ENCODE peak calls at places on chromosomes 2 and 18, in five cellular contexts. L is AG09319, Q is thoracic aorta, T is PC-3, H is coronary artery. V is an unnamed sample.

GRCh38 chr2:238420878-238421694 is 5.6 kb upstream of the ASB1 start:
- DNase-seq in T (no peak), H (no peak), L (no peak), Q (no peak), V (no peak)

GRCh38 chr2:241358470-241358869 is 2.4 kb downstream of the FARP2 start:
- DNase-seq in H (no peak), Q (no peak), L (no peak), T (no peak), V (no peak)

GRCh38 chr18:49161627-49162026 is 210.9 kb upstream of the SMAD7 start:
- DNase-seq in H (no peak), T (no peak), L (no peak), Q (no peak), V (no peak)

GRCh38 chr2:236833501-236834186 is 252.0 kb upstream of the COPS8 start:
- DNase-seq in T (peak), L (no peak), Q (no peak), H (no peak), V (no peak)

GRCh38 chr2:237968048-237968862 is 1.4 kb downstream of the UBE2F start:
- DNase-seq in L (peak), Q (no peak), H (no peak), T (peak), V (no peak)

GRCh38 chr2:100292022-100292580 is 30.2 kb downstream of the LONRF2 start:
- DNase-seq in L (peak), Q (no peak), H (no peak), T (peak), V (peak)

GRCh38 chr2:74327205-74327604 is 16.0 kb downstream of the SLC4A5 start:
- DNase-seq in Q (no peak), L (no peak), T (no peak), H (no peak), V (no peak)

GRCh38 chr2:17604050-17604449 is 63.6 kb downstream of the VSNL1 start:
- DNase-seq in T (no peak), H (no peak), L (no peak), Q (no peak), V (no peak)

GRCh38 chr2:204871246-204871953 is 326.1 kb downstream of the PARD3B start:
- DNase-seq in Q (no peak), L (peak), H (no peak), T (peak), V (no peak)

GRCh38 chr2:183117226-183117625 is 7.0 kb upstream of the NUP35 start:
- DNase-seq in H (no peak), T (no peak), Q (no peak), L (no peak), V (no peak)

GRCh38 chr2:4134881-4135565 is 431.6 kb downstream of the DCDC2C start:
- DNase-seq in T (no peak), L (no peak), Q (no peak), H (no peak), V (no peak)

GRCh38 chr18:10727477-10727876 is 201.7 kb downstream of the NAPG start:
- DNase-seq in T (no peak), L (no peak), Q (no peak), H (no peak), V (no peak)

GRCh38 chr2:232571026-232571474 is 20.6 kb downstream of the EIF4E2 start:
- DNase-seq in T (no peak), H (no peak), L (no peak), Q (no peak), V (no peak)

GRCh38 chr2:226077031-226077430 is 677.5 kb downstream of the NYAP2 start:
- DNase-seq in L (peak), Q (no peak), H (no peak), T (no peak), V (no peak)

GRCh38 chr2:144370937-144371584 is 148.9 kb downstream of the ZEB2 start:
- DNase-seq in L (no peak), T (no peak), H (no peak), Q (no peak), V (no peak)

GRCh38 chr2:200756618-200757321 is 54.9 kb upstream of the BZW1 start:
- DNase-seq in T (peak), L (no peak), H (no peak), Q (no peak), V (no peak)

GRCh38 chr2:119549236-119549635 is 5.0 kb downstream of the CFAP221 start:
- DNase-seq in T (peak), H (no peak), L (no peak), Q (no peak), V (no peak)

GRCh38 chr18:22933958-22934423 is 863 bp downstream of the RBBP8 start:
- DNase-seq in Q (no peak), H (no peak), T (no peak), L (no peak), V (no peak)

GRCh38 chr2:207041279-207041678 is 102.0 kb downstream of the CPO start:
- DNase-seq in T (no peak), L (no peak), Q (no peak), H (no peak), V (no peak)

GRCh38 chr2:235461763-235462414 is 32.0 kb upstream of the AGAP1 start:
- DNase-seq in L (no peak), Q (no peak), T (no peak), H (peak), V (no peak)

GRCh38 chr2:187826023-187826422 is 271.8 kb upstream of the TFPI start:
- DNase-seq in L (no peak), H (no peak), T (peak), Q (no peak), V (no peak)

GRCh38 chr2:65182570-65182969 is 45.1 kb upstream of the ACTR2 start:
- DNase-seq in T (no peak), H (no peak), Q (no peak), L (no peak), V (no peak)

GRCh38 chr18:42271656-42272355 is 316.8 kb downstream of the PIK3C3 start:
- DNase-seq in L (no peak), Q (no peak), T (no peak), H (no peak), V (no peak)

GRCh38 chr2:174325932-174326879 is 8.5 kb upstream of the SP9 start:
- DNase-seq in L (peak), H (no peak), T (no peak), Q (no peak), V (peak)

GRCh38 chr2:217899231-217900009 is 103.4 kb downstream of the TNS1 start:
- DNase-seq in Q (no peak), L (peak), H (peak), T (peak), V (peak)

GRCh38 chr2:36677386-36677785 is 19.1 kb upstream of the VIT start:
- DNase-seq in H (no peak), Q (no peak), T (no peak), L (no peak), V (no peak)

GRCh38 chr2:204282081-204282480 is 263.2 kb upstream of the PARD3B start:
- DNase-seq in Q (no peak), L (no peak), H (no peak), T (no peak), V (no peak)

GRCh38 chr2:53752385-53752784 is 15.2 kb upstream of the CHAC2 start:
- DNase-seq in H (no peak), Q (no peak), L (no peak), T (no peak), V (no peak)

GRCh38 chr2:163737169-163737439 is 1.3 kb upstream of the FIGN start:
- DNase-seq in Q (no peak), L (no peak), H (no peak), T (no peak), V (no peak)

GRCh38 chr18:21599585-21600525 is 649 bp downstream of the ESCO1 start:
- DNase-seq in H (no peak), L (no peak), Q (no peak), T (peak), V (no peak)

GRCh38 chr18:48543228-48543627 is 4.4 kb downstream of the CTIF start:
- DNase-seq in T (peak), L (no peak), H (no peak), Q (no peak), V (no peak)

GRCh38 chr2:101387151-101387807 is at the start of gene CREG2:
- DNase-seq in H (no peak), Q (no peak), T (peak), L (no peak), V (peak)

GRCh38 chr18:20971886-20972267 is 139.7 kb downstream of the ROCK1 start:
- DNase-seq in L (no peak), H (no peak), Q (no peak), T (peak), V (no peak)

GRCh38 chr2:6828299-6828584 is 37.5 kb downstream of the CMPK2 start:
- DNase-seq in T (peak), H (no peak), L (peak), Q (no peak), V (no peak)

GRCh38 chr2:46299365-46300263 is 2.4 kb downstream of the EPAS1 start:
- DNase-seq in L (no peak), T (peak), H (peak), Q (no peak), V (no peak)
- TF ChIP-seq CTCF in L (peak), T (no peak), H (no peak), Q (no peak), V (no peak)

GRCh38 chr18:55999641-56000040 is 411.6 kb upstream of the TCF4 start:
- DNase-seq in T (no peak), H (no peak), Q (no peak), L (no peak), V (no peak)

GRCh38 chr18:55996726-55997125 is 408.7 kb upstream of the TCF4 start:
- DNase-seq in T (no peak), L (no peak), H (no peak), Q (no peak), V (no peak)

GRCh38 chr18:55997156-55997561 is 409.2 kb upstream of the TCF4 start:
- DNase-seq in T (no peak), L (no peak), H (no peak), Q (no peak), V (no peak)

GRCh38 chr18:56000041-56000440 is 412.0 kb upstream of the TCF4 start:
- DNase-seq in H (no peak), L (no peak), T (no peak), Q (no peak), V (no peak)

DNA sequence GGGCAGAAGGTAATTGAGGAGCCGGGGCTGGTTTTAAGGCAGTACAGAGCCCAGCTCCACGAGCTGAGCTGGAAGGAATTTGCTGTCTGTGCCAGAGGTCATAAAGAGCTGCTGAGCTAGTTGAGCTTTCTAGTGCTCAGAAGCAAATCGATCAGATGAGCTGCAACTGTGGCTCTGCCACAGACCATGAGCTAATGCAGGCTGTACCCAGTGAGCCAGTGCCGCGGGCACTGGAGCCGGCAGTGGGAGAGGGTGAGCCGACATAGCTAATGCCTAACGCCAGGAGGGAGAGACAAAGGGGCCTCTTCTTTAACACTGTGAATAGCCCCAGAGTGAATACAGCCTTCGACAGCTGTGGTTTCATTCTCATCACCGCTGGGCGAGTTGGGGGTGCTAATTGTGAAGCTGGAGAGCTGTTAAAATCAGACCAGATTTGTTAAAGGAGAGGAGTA is 410.1 kb upstream of the TCF4 start:
- DNase-seq in L (no peak), T (no peak), H (no peak), Q (no peak), V (peak)
- TF ChIP-seq CTCF in L (no peak), T (no peak), H (no peak), Q (no peak), V (no peak)

DNA sequence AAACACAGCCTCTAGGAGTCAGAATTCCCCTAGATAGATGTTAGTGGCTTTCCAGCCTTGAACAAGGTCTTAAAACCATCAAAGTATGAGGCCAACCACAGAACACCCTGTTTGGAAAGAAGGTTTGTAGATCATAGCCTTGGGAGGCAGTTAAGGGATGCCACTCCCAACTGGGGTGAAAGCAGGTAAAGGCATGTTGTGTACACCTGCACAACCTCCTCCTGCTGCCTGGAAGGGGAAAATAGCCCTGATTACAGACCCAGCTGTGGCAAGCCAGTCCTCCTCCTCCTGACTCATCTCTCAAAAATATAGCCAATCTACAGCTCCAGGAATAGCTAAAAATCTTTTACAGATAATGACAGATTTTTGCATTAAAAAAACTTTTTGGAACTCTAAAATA is 108.1 kb downstream of the RBM43 start:
- DNase-seq in H (no peak), L (no peak), T (no peak), Q (no peak), V (no peak)
- TF ChIP-seq CTCF in H (no peak), L (no peak), T (no peak), Q (no peak), V (no peak)

GRCh38 chr2:219596954-219597551 is 604 bp upstream of the STK11IP start:
- DNase-seq in H (no peak), Q (no peak), T (peak), L (no peak), V (no peak)

GRCh38 chr2:219597552-219598307 is at the start of gene STK11IP:
- DNase-seq in H (peak), Q (peak), L (peak), T (peak), V (peak)

GRCh38 chr2:219593154-219593553 is 4.5 kb upstream of the STK11IP start:
- DNase-seq in Q (no peak), L (no peak), H (no peak), T (no peak), V (no peak)

GRCh38 chr2:219592721-219593120 is 4.9 kb upstream of the STK11IP start:
- DNase-seq in L (no peak), Q (no peak), T (no peak), H (no peak), V (no peak)

GRCh38 chr2:219595250-219595649 is 2.4 kb upstream of the STK11IP start:
- DNase-seq in L (no peak), H (no peak), Q (no peak), T (no peak), V (no peak)
- TF ChIP-seq CTCF in L (no peak), H (no peak), Q (no peak), T (no peak), V (peak)

DNA sequence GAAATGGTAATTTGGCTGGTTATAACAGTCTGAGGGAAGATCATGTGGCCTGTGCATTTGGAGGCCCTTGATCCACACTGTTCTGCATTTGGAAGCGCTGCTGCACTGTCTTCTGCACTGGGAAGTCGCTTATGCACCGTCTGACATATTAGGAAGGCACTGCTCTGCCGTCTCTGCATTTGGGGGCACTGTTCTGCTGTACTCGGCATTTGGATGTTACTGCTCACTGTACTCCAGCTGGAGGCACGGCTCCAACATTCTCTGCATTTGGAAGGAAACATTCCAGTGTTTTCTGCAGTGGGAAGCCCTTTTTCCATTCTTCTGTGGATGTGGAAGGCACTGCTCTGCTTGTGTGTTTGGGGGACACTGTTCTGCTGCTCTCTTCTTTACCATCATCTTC is 9.6 kb upstream of the PROM2 start:
- DNase-seq in Q (no peak), T (no peak), H (no peak), L (no peak), V (no peak)
- TF ChIP-seq CTCF in Q (no peak), T (no peak), H (no peak), L (no peak), V (no peak)

GRCh38 chr2:181440336-181440735 is 16.9 kb upstream of the ITGA4 start:
- DNase-seq in L (no peak), T (no peak), H (no peak), Q (no peak), V (no peak)

GRCh38 chr2:181440919-181441318 is 16.3 kb upstream of the ITGA4 start:
- DNase-seq in T (no peak), L (no peak), H (no peak), Q (no peak), V (no peak)

GRCh38 chr2:181438298-181438697 is 18.9 kb upstream of the ITGA4 start:
- DNase-seq in H (no peak), T (peak), L (no peak), Q (no peak), V (no peak)
- TF ChIP-seq CTCF in H (no peak), T (peak), L (no peak), Q (no peak), V (no peak)

GRCh38 chr2:190486037-190486623 is 48.4 kb downstream of the NEMP2 start:
- DNase-seq in T (no peak), H (no peak), Q (no peak), L (no peak), V (no peak)
- TF ChIP-seq CTCF in T (no peak), H (no peak), Q (no peak), L (no peak), V (no peak)

GRCh38 chr2:168114021-168114420 is 133.4 kb downstream of the STK39 start:
- DNase-seq in L (no peak), Q (no peak), H (no peak), T (no peak), V (no peak)

GRCh38 chr2:168119519-168120141 is 127.8 kb downstream of the STK39 start:
- DNase-seq in Q (no peak), H (no peak), T (peak), L (peak), V (peak)

GRCh38 chr2:168114619-168115018 is 132.8 kb downstream of the STK39 start:
- DNase-seq in H (no peak), Q (no peak), T (no peak), L (no peak), V (no peak)

GRCh38 chr2:168118733-168119518 is 128.5 kb downstream of the STK39 start:
- DNase-seq in Q (no peak), T (peak), H (no peak), L (peak), V (peak)

DNA sequence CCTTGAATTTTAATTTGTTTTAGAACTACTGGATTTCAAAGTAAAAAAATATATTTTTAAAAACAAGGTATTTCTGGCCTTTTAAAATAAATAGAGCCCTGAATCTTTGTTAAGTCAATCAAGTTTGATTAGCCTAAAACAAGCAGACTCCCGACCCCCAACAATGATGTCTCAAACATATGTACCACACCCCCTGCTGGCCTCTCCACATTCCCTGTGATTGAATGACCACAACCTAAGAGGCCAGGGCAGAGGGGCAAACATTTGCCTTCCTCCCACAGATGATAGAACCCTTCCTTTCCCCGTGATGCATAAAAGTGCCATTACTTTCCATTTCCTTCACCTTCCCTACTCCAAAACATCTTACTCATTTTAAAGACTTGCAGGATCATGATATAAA is 130.9 kb downstream of the STK39 start:
- DNase-seq in L (no peak), T (no peak), H (no peak), Q (no peak), V (no peak)
- TF ChIP-seq CTCF in L (peak), T (peak), H (no peak), Q (no peak), V (peak)

GRCh38 chr2:158743899-158744298 is 51.2 kb upstream of the DAPL1 start:
- DNase-seq in H (no peak), T (no peak), Q (no peak), L (no peak), V (no peak)

GRCh38 chr2:158745067-158745865 is 49.9 kb upstream of the DAPL1 start:
- DNase-seq in L (peak), T (peak), Q (no peak), H (no peak), V (peak)

GRCh38 chr2:158747346-158747745 is 47.8 kb upstream of the DAPL1 start:
- DNase-seq in Q (no peak), T (no peak), H (no peak), L (no peak), V (no peak)

GRCh38 chr2:158746488-158746887 is 48.6 kb upstream of the DAPL1 start:
- DNase-seq in Q (no peak), T (no peak), L (no peak), H (no peak), V (no peak)

DNA sequence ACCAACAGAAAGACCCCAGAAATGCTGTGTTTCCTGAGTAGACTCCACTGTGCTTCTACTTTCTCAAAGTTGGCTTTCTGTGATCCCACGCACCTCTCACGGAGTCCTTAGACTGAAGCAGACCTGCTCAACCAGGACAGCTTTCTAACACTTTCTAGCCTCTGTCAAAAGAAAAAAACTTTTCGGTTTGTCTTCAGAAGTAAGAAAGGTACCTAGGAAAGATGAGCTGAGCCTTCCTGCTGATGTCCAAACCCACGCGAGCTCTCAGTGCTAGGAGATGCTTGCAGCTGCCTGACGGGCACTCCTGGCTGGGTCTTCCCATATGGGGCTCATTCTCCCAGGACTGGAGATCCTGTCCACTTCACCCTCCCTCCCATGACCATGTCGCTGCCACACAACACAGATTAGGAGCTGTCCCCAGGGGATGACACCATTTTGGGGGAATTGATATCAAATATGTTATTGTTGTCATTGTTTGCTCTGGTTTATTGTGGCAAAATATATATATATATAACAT is 49.2 kb upstream of the DAPL1 start:
- DNase-seq in H (no peak), L (no peak), Q (no peak), T (no peak), V (no peak)
- TF ChIP-seq CTCF in H (no peak), L (no peak), Q (no peak), T (peak), V (no peak)

V was measured in neural crest cell.